ENCODE peak calls at places on chromosomes 7 and 10, in five cellular contexts. G is HCT116, Y is K562, V is HepG2, C is GM12878. X is an unnamed sample.

GRCh38 chr7:27899601-27900000 is 159.6 kb downstream of the TAX1BP1 start:
- DNase-seq in V (no peak), Y (no peak), G (no peak), C (no peak), X (no peak)

GRCh38 chr10:43825421-43825820 is 176.7 kb upstream of the ZNF32 start:
- DNase-seq in C (no peak), G (no peak), Y (no peak), V (no peak), X (no peak)

GRCh38 chr10:67818323-67818722 is 19.7 kb downstream of the DNAJC12 start:
- DNase-seq in V (peak; percentile 85), G (no peak), C (no peak), Y (no peak), X (no peak)

GRCh38 chr10:3803295-3803883 is 18.4 kb upstream of the KLF6 start:
- DNase-seq in G (no peak), C (no peak), V (no peak), Y (peak; percentile 83), X (no peak)

GRCh38 chr10:9301148-9301547 is 1246.7 kb downstream of the GATA3 start:
- DNase-seq in Y (no peak), V (no peak), G (no peak), C (no peak), X (no peak)

GRCh38 chr7:44380179-44380830 is 54.9 kb upstream of the CAMK2B start:
- DNase-seq in V (no peak), C (no peak), Y (no peak), G (no peak), X (peak; percentile 22)

GRCh38 chr10:369441-370221 is 234.4 kb downstream of the ZMYND11 start:
- DNase-seq in C (no peak), V (no peak), G (no peak), Y (no peak), X (peak; percentile 87)

GRCh38 chr7:100157334-100158228 is 942 bp downstream of the TRAPPC14 start:
- DNase-seq in Y (peak; percentile 88), C (no peak), V (peak; percentile 85), G (no peak), X (peak; percentile 70)

GRCh38 chr10:22222236-22223190 is 4.7 kb upstream of the EBLN1 start:
- DNase-seq in C (no peak), Y (no peak), V (no peak), G (no peak), X (no peak)

GRCh38 chr7:104442461-104442860 is 114.1 kb downstream of the LHFPL3 start:
- DNase-seq in C (no peak), Y (no peak), V (no peak), G (no peak), X (no peak)

GRCh38 chr10:6136215-6137201 is 47.7 kb downstream of the RBM17 start:
- DNase-seq in Y (no peak), V (no peak), G (no peak), C (peak; percentile 66), X (peak; percentile 29)

GRCh38 chr7:99740573-99741437 is 5.8 kb upstream of the CYP3A7 start:
- DNase-seq in V (peak; percentile 8), Y (no peak), G (no peak), C (no peak), X (no peak)

GRCh38 chr7:123285076-123285700 is 85.4 kb upstream of the SLC13A1 start:
- DNase-seq in C (no peak), V (no peak), Y (no peak), G (no peak), X (no peak)
- TF ChIP-seq JUND in C (no peak), V (no peak), Y (no peak), G (no peak), X (no peak)

GRCh38 chr10:97633921-97634320 is 621 bp upstream of the MORN4 start:
- DNase-seq in C (no peak), G (peak; percentile 19), V (peak; percentile 7), Y (peak; percentile 57), X (no peak)

GRCh38 chr10:97635577-97635976 is 2.3 kb upstream of the MORN4 start:
- DNase-seq in Y (no peak), G (no peak), V (no peak), C (no peak), X (no peak)

GRCh38 chr10:97629289-97629688 is 4.0 kb downstream of the MORN4 start:
- DNase-seq in G (no peak), Y (no peak), V (no peak), C (no peak), X (no peak)

GRCh38 chr10:97631098-97631497 is 2.2 kb downstream of the MORN4 start:
- DNase-seq in C (no peak), V (no peak), G (no peak), Y (no peak), X (no peak)

GRCh38 chr10:97632949-97633884 is at the start of gene MORN4:
- DNase-seq in Y (peak; percentile 93), G (peak; percentile 83), V (peak; percentile 88), C (peak; percentile 50), X (peak; percentile 93)
- TF ChIP-seq REST in Y (no peak), G (no peak), V (no peak), C (no peak), X (no peak)

GRCh38 chr10:120372917-120373316 is 84.1 kb upstream of the PLPP4 start:
- DNase-seq in Y (no peak), G (no peak), C (no peak), V (no peak), X (no peak)
- TF ChIP-seq JUND in Y (no peak), G (no peak), C (no peak), V (no peak), X (no peak)

GRCh38 chr7:381211-382117 is 91.5 kb downstream of the FOXL3 start:
- DNase-seq in V (no peak), C (no peak), Y (no peak), G (no peak), X (no peak)
- TF ChIP-seq REST in V (no peak), C (no peak), Y (no peak), G (no peak), X (no peak)

GRCh38 chr10:78472542-78472890 is 438.9 kb downstream of the RPS24 start:
- DNase-seq in Y (no peak), C (no peak), V (no peak), G (no peak), X (peak; percentile 69)
- TF ChIP-seq JUND in Y (no peak), C (no peak), V (no peak), G (no peak), X (no peak)

GRCh38 chr10:50582061-50582460 is 41.7 kb downstream of the SGMS1 start:
- DNase-seq in C (no peak), V (no peak), Y (no peak), G (no peak), X (no peak)

GRCh38 chr10:50582766-50583762 is 40.7 kb downstream of the SGMS1 start:
- DNase-seq in V (no peak), Y (peak; percentile 83), G (no peak), C (no peak), X (no peak)

GRCh38 chr10:50586740-50587088 is 37.0 kb downstream of the SGMS1 start:
- DNase-seq in V (no peak), C (no peak), G (no peak), Y (no peak), X (no peak)

GRCh38 chr10:50590935-50591334 is 32.8 kb downstream of the SGMS1 start:
- DNase-seq in C (no peak), Y (no peak), G (no peak), V (no peak), X (no peak)

DNA sequence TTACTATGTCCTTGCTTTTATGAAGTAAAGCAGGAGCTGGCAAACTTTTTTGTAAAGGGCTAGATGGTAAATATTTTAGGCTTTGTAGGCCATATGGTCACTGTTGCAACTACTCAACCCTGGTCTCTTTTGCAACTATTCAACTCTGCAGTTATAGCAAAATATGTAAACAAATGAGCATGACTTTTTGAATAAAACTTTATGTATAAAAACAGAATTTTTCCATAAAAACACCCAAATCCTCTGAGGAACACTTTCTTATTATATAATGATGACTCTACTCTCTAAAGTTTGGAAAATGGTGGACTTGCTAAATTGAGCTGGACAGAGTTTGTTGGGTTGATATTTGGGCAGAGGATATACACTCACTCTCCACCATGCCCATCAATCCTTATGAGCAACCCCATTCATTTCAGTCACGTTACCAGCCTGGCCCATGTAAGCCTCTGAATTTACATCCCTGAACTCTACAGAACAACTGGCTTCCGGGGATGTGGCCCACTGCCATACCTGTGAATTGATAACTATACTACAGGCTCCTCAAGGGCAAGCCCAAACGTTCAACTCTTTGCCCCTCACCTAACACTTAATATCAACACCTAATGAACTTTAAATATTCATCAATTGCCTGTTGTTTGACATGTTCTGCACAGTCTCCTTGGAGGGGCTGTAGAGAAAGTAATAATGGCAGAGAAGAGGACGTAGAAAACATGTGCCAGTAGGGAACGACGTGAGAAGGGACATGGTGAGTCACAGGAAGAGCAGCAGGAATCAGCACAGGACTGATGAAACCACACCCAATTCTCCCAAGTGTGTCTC is 37.6 kb downstream of the SGMS1 start:
- DNase-seq in Y (peak; percentile 88), V (no peak), C (no peak), G (peak; percentile 77), X (no peak)
- TF ChIP-seq REST in Y (no peak), V (no peak), C (no peak), G (no peak), X (no peak)

GRCh38 chr7:47796347-47796746 is 151.9 kb downstream of the PKD1L1 start:
- DNase-seq in Y (no peak), V (no peak), G (no peak), C (no peak), X (no peak)
- TF ChIP-seq JUND in Y (no peak), V (no peak), G (no peak), C (no peak), X (no peak)

GRCh38 chr7:134463751-134464150 is 4.9 kb upstream of the AKR1B1 start:
- DNase-seq in C (no peak), Y (no peak), V (no peak), G (no peak), X (no peak)

GRCh38 chr7:134461921-134462320 is 3.0 kb upstream of the AKR1B1 start:
- DNase-seq in G (no peak), V (no peak), Y (no peak), C (no peak), X (no peak)

GRCh38 chr7:134460000-134460399 is 1.1 kb upstream of the AKR1B1 start:
- DNase-seq in V (no peak), G (no peak), Y (no peak), C (no peak), X (no peak)

GRCh38 chr7:134464496-134464895 is 5.6 kb upstream of the AKR1B1 start:
- DNase-seq in G (no peak), Y (no peak), V (no peak), C (no peak), X (no peak)

DNA sequence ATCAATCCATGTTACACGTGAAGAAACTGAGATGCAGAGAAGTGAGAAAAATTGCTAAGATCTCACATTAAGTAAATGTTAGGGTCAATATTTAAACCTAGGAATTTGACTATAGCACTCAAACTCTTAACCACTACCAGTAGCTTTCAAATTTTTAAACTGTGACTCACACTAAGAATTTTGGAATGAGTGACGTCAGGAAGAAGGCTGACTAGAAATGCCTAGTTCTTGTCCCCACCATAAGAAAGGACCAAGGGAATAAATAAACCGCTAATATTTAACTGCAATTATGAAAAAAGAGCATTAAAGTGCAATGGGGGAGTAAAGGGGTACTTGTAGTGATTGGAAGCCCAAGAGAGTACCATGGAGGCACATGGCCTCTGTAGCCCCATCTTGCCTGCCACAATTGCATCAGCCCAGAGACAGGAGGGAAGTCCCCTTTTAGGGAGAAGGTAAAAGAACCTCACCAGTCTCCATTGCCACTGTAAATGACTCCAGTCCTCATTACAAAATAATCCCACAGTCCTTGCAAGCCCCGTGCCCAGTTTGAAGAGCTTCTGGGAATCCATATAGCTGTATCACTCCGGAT is 3.5 kb upstream of the AKR1B1 start:
- DNase-seq in C (no peak), G (no peak), Y (no peak), V (peak; percentile 6), X (no peak)
- TF ChIP-seq REST in C (no peak), G (no peak), Y (no peak), V (no peak), X (no peak)

GRCh38 chr10:74900297-74900696 is 73.9 kb downstream of the KAT6B start:
- DNase-seq in G (no peak), Y (no peak), V (no peak), C (peak; percentile 48), X (no peak)
- TF ChIP-seq JUND in G (no peak), Y (no peak), V (no peak), C (no peak), X (no peak)

X was measured in SK-N-SH.